ENCODE peak calls at places on chromosomes 16 and 17, in eight cellular contexts. N is stomach; C is tibial artery; F is naive thymus-derived CD4-positive, alpha-beta T cell; M is aorta; K is ascending aorta; U is heart right ventricle; V is K562. I is an unnamed sample. For H3K4me1, the result is how much of the 10 kb centered on the place peaks cover.

GRCh38 chr16:65083181-65083845 is 38.5 kb downstream of the CDH11 start:
- DNase-seq in U (no peak), N (no peak), F (no peak), C (no peak), K (no peak), V (no peak), M (no peak), I (no peak)

GRCh38 chr17:21463779-21464407 is 87.7 kb downstream of the KCNJ12 start:
- DNase-seq in N (no peak), F (no peak), K (no peak), M (no peak), V (no peak), U (peak), C (no peak), I (no peak)

GRCh38 chr17:78390241-78391050 is 12.0 kb downstream of the PGS1 start:
- DNase-seq in F (no peak), M (no peak), N (no peak), U (peak), K (no peak), C (no peak), V (no peak), I (peak)

GRCh38 chr17:9763643-9764042 is 27.7 kb downstream of the DHRS7C start:
- DNase-seq in K (no peak), F (no peak), V (no peak), N (no peak), U (no peak), C (no peak), M (no peak), I (no peak)

GRCh38 chr16:10923650-10924214 is 18.5 kb downstream of the DEXI start:
- DNase-seq in N (peak), C (peak), V (no peak), U (peak), M (peak), F (no peak), K (peak), I (peak)

GRCh38 chr17:73313526-73314127 is 1.8 kb upstream of the CDC42EP4 start:
- DNase-seq in F (no peak), N (no peak), U (no peak), V (no peak), C (no peak), K (no peak), M (no peak), I (no peak)

GRCh38 chr16:35533683-35534082 is 2074.3 kb downstream of the TP53TG3F start:
- DNase-seq in K (no peak), N (no peak), F (no peak), C (no peak), M (no peak), U (no peak), V (no peak), I (no peak)

GRCh38 chr17:50206604-50207293 is 5.3 kb upstream of the COL1A1 start:
- DNase-seq in C (peak), F (no peak), K (no peak), N (no peak), V (peak), M (peak), U (peak), I (peak)

GRCh38 chr17:3603119-3603869 is 5.9 kb downstream of the TRPV1 start:
- DNase-seq in N (no peak), V (no peak), K (no peak), F (no peak), C (no peak), M (peak), U (no peak), I (no peak)

GRCh38 chr16:9134739-9135138 is 43.3 kb downstream of the HAPSTR1 start:
- DNase-seq in K (no peak), N (peak), V (peak), M (peak), C (no peak), U (peak), F (peak), I (peak)

GRCh38 chr16:69201787-69202186 is 14.8 kb downstream of the SNTB2 start:
- DNase-seq in M (no peak), K (no peak), V (no peak), C (no peak), N (no peak), U (no peak), F (no peak), I (no peak)

GRCh38 chr17:1047177-1047885 is 50.4 kb downstream of the TIMM22 start:
- DNase-seq in U (peak), M (peak), N (no peak), F (no peak), K (no peak), C (peak), V (no peak), I (peak)

GRCh38 chr17:38761612-38762011 is 9.1 kb downstream of the PSMB3 start:
- DNase-seq in U (no peak), N (no peak), M (no peak), C (no peak), F (peak), V (peak), K (no peak), I (no peak)

GRCh38 chr16:53565300-53565699 is 62.3 kb upstream of the AKTIP start:
- DNase-seq in K (no peak), F (no peak), M (no peak), V (no peak), N (no peak), C (no peak), U (no peak), I (no peak)

GRCh38 chr17:63232565-63233310 is 213.4 kb downstream of the CYB561 start:
- DNase-seq in U (no peak), M (no peak), F (no peak), C (no peak), V (no peak), K (no peak), N (no peak), I (no peak)

GRCh38 chr17:14144513-14144912 is 75.2 kb downstream of the COX10 start:
- DNase-seq in C (no peak), U (no peak), M (no peak), K (no peak), F (no peak), V (no peak), N (no peak), I (no peak)

GRCh38 chr17:49588726-49589555 is 13.3 kb downstream of the NXPH3 start:
- DNase-seq in F (no peak), C (no peak), M (no peak), U (no peak), V (no peak), K (no peak), N (no peak), I (peak)

GRCh38 chr16:57609541-57610401 is 18.7 kb upstream of the ADGRG1 start:
- DNase-seq in U (no peak), F (peak), M (no peak), C (no peak), V (no peak), N (peak), K (no peak), I (peak)

GRCh38 chr16:89936508-89936907 is 12.0 kb upstream of the DEF8 start:
- DNase-seq in U (no peak), C (no peak), K (no peak), F (no peak), M (no peak), N (no peak), V (no peak), I (no peak)

GRCh38 chr16:57231821-57232350 is 13.2 kb upstream of the ARL2BP start:
- DNase-seq in K (no peak), N (no peak), U (no peak), F (no peak), V (no peak), M (no peak), C (no peak), I (no peak)

GRCh38 chr17:47325176-47325575 is 1.4 kb downstream of the EFCAB13 start:
- DNase-seq in C (no peak), K (no peak), M (no peak), U (no peak), V (no peak), N (no peak), F (no peak), I (no peak)

GRCh38 chr16:7115898-7116297 is 216.7 kb upstream of the RBFOX1 start:
- DNase-seq in K (no peak), N (no peak), M (no peak), F (no peak), V (no peak), C (no peak), U (no peak), I (no peak)

DNA sequence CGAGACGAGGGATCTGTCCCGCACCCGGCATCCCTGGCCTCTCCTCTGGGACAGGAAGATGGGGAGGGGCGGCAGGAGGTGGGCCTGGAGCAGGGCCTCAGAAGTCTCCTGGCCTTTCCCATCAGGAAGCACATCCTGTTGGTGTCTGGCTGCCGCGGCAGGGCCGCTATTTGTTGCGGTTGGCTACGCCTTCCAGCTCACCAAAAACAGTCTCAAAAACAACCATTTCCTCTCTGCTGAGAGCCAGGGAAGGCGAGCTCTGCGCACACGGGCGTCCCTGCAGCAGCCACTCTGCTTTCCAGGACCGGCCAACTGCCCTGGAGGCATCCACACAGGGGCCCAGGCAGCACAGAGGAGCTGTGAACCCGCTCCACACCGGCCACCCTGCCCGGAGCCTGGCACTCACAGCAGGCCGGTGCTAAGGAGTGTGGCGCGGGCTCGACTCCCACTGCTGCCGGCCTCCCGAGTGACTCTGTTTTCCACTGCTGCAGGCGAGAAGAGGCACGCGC is at the start of gene TMEM204:
- DNase-seq in V (no peak), K (no peak), C (peak), N (peak), M (peak), F (peak), U (peak), I (peak)
- H3K4me1 ChIP-seq in V (under half), K (half or more), C (under half), N (under half), M (under half), F (under half), U (half or more), I (half or more)

DNA sequence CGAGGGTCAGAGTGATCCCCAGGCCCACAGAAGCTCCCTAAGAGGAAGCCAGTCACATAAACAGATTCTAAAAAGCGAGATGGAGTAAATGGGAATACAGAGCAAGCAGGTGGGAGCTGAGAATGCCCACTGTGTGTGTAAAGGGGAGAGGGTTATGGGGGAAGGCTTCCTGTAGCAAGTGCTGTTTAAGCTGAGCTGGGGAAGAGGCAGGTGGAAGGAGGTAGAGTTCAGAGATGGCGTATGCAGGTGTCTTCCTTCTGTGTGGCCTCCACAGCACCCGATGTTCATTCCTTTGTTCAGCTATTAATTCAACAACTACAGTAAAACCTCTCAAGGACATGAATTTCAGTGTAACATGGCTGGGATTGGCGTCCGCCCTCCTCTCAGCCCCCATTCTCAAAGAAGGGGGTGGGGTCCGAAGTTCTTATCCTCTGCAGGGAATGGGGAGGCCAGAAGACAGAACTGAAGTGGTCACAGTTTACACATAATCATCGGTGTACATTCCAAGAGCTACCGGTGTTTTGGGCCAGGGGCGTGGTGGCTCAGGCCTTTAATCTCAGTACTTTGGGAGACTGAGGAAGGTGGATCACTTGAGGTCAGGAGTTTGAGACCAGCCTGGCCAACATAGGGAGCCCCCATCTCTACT is 1.8 kb downstream of the EEF2K start:
- DNase-seq in M (no peak), U (no peak), F (no peak), K (no peak), V (peak), C (no peak), N (no peak), I (no peak)
- H3K27ac ChIP-seq in M (peak), U (peak), F (peak), K (peak), V (peak), C (peak), N (peak), I (peak)

GRCh38 chr16:84552135-84552534 is 47.7 kb upstream of the MEAK7 start:
- DNase-seq in C (no peak), M (no peak), F (no peak), V (no peak), U (no peak), K (no peak), N (no peak), I (no peak)

GRCh38 chr16:84553873-84554399 is 49.5 kb upstream of the MEAK7 start:
- DNase-seq in U (no peak), M (no peak), C (no peak), F (peak), V (no peak), K (no peak), N (no peak), I (no peak)

GRCh38 chr16:84557059-84557458 is 52.6 kb upstream of the MEAK7 start:
- DNase-seq in V (no peak), C (no peak), N (no peak), U (no peak), F (no peak), K (no peak), M (no peak), I (no peak)

GRCh38 chr16:84555418-84556196 is 51.1 kb upstream of the MEAK7 start:
- DNase-seq in F (peak), K (no peak), U (no peak), C (no peak), V (no peak), M (no peak), N (no peak), I (no peak)

DNA sequence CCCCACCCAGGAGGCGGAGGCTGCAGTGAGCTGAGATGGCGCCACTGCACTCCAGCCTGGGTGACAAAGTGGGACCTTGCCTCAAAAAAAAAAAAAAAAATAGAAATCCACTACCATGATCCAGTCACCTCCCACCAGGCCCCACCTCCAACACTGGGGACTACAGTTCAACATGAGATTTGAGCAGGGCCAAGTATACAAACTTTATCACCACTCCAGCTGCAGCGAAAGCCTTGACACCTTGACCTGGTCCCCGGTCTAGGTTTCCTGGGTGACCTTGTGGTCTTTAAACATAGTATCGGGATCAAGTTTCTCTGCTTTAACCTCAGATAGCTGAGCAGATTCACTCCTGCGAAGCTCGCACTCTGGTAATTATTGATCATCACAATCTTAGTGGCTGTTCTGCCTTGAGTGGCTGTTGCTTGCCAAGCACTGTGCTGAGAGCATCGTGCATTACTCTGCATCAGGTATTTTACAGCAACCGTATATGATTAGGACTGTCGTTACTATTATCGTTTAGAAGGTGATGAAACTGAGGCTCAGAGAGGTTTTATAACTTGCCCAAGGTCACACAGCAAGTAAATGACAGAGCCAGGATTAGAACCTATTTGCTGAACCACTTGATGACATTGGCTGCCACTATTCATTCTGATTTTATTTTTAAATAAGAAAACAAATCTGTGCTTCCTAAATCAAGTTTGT is 50.3 kb upstream of the MEAK7 start:
- DNase-seq in U (no peak), K (no peak), N (no peak), C (no peak), M (no peak), F (no peak), V (no peak), I (no peak)
- H3K4me1 ChIP-seq in U (under half), K (under half), N (under half), C (under half), M (under half), F (under half), V (under half), I (under half)

GRCh38 chr16:81448154-81449131 is 3.8 kb downstream of the CMIP start:
- DNase-seq in U (no peak), N (peak), M (peak), V (no peak), C (no peak), K (no peak), F (no peak), I (no peak)
- H3K27ac ChIP-seq in U (no peak), N (peak), M (no peak), V (peak), C (no peak), K (no peak), F (peak), I (peak)